ENCODE peak calls at places on chromosomes 2 and 18, in six cellular contexts. D, Z, O, C, N and T are unnamed samples.

GRCh38 chr2:74526649-74527230 is 709 bp upstream of the DQX1 start:
- DNase-seq in D (no peak), Z (no peak), O (no peak), C (no peak), N (no peak), T (no peak)

GRCh38 chr2:191691016-191691725 is 13.2 kb downstream of the NABP1 start:
- DNase-seq in D (peak; percentile 63), Z (no peak), O (peak; percentile 57), C (peak; percentile 60), N (peak; percentile 68), T (no peak)

GRCh38 chr2:101406867-101407266 is 19.6 kb upstream of the CREG2 start:
- DNase-seq in D (no peak), Z (no peak), O (no peak), C (no peak), N (no peak), T (no peak)

GRCh38 chr2:180443896-180444295 is 436.8 kb upstream of the CWC22 start:
- DNase-seq in D (no peak), Z (no peak), O (no peak), C (no peak), N (no peak), T (no peak)

GRCh38 chr2:224995419-224995818 is 46.8 kb downstream of the DOCK10 start:
- DNase-seq in D (no peak), Z (no peak), O (no peak), C (no peak), N (no peak), T (no peak)

GRCh38 chr2:238502956-238503791 is 76.4 kb downstream of the ASB1 start:
- DNase-seq in D (no peak), Z (no peak), O (no peak), C (no peak), N (no peak), T (peak; percentile 66)

GRCh38 chr2:45275235-45275805 is 266.1 kb upstream of the SIX2 start:
- DNase-seq in D (no peak), Z (no peak), O (peak; percentile 26), C (no peak), N (no peak), T (no peak)

GRCh38 chr18:25563346-25563745 is 211.4 kb upstream of the ZNF521 start:
- DNase-seq in D (no peak), Z (no peak), O (no peak), C (no peak), N (no peak), T (no peak)

GRCh38 chr18:42828881-42829280 is 286.6 kb downstream of the RIT2 start:
- DNase-seq in D (no peak), Z (no peak), O (no peak), C (no peak), N (no peak), T (no peak)

GRCh38 chr18:2326999-2327398 is 244.3 kb downstream of the METTL4 start:
- DNase-seq in D (no peak), Z (no peak), O (no peak), C (no peak), N (no peak), T (no peak)

GRCh38 chr2:205776720-205777119 is 94.4 kb downstream of the NRP2 start:
- DNase-seq in D (no peak), Z (no peak), O (no peak), C (no peak), N (no peak), T (no peak)

GRCh38 chr2:149134335-149134923 is 95.9 kb downstream of the LYPD6B start:
- DNase-seq in D (no peak), Z (no peak), O (no peak), C (no peak), N (no peak), T (no peak)

GRCh38 chr18:56200381-56200831 is 438.0 kb downstream of the TXNL1 start:
- DNase-seq in D (no peak), Z (no peak), O (no peak), C (no peak), N (no peak), T (no peak)

GRCh38 chr18:78721986-78722385 is 257.6 kb upstream of the SALL3 start:
- DNase-seq in D (no peak), Z (no peak), O (no peak), C (no peak), N (no peak), T (no peak)

GRCh38 chr18:4510709-4511108 is 55.6 kb upstream of the DLGAP1 start:
- DNase-seq in D (no peak), Z (peak; percentile 71), O (no peak), C (no peak), N (no peak), T (no peak)

DNA sequence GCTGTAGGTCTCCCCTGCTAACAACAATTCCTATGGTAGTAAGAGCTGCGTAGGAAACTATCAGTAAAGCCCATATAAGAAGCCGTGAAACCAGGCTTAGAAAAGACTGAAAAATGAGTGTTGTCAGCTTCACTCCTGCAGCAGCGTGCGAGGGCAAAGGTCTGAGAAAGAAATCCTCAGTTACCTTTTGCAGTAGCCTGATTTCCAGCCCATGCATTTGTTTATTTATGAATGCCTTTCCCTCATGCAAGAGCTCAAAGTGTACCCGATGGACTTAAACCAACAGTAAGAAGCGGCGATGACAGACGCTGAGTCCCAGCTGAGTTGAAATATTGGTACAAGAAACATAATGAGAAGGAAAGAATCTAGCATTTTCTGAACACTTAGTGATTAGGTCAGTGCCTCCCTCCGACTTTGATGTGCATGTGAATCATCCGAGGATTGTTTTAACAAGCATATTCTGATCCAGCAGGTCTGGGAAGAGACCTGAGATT is 15.0 kb upstream of the POLI start:
- DNase-seq in D (no peak), Z (no peak), O (peak; percentile 18), C (no peak), N (no peak), T (no peak)
- H3K4me1 ChIP-seq in D (no peaks in the 10 kb centered on the region), Z (peaks cover 22% of the 10 kb centered on the region), O (peaks cover 20% of the 10 kb centered on the region), C (peaks cover 64% of the 10 kb centered on the region), N (peaks cover 28% of the 10 kb centered on the region), T (peaks cover 48% of the 10 kb centered on the region)

GRCh38 chr2:196160101-196160500 is 11.3 kb downstream of the STK17B start:
- DNase-seq in D (no peak), Z (no peak), O (no peak), C (peak; percentile 24), N (no peak), T (no peak)

GRCh38 chr2:196160966-196161365 is 10.4 kb downstream of the STK17B start:
- DNase-seq in D (no peak), Z (no peak), O (no peak), C (no peak), N (no peak), T (no peak)

GRCh38 chr2:196162586-196163180 is 8.7 kb downstream of the STK17B start:
- DNase-seq in D (no peak), Z (no peak), O (no peak), C (no peak), N (no peak), T (no peak)

GRCh38 chr2:196165016-196165415 is 6.4 kb downstream of the STK17B start:
- DNase-seq in D (no peak), Z (no peak), O (no peak), C (no peak), N (no peak), T (no peak)

GRCh38 chr2:196163285-196163684 is 8.1 kb downstream of the STK17B start:
- DNase-seq in D (no peak), Z (no peak), O (no peak), C (no peak), N (no peak), T (no peak)
- H3K4me1 ChIP-seq in D (no peaks in the 10 kb centered on the region), Z (peaks cover 56% of the 10 kb centered on the region), O (no peaks in the 10 kb centered on the region), C (peaks cover 32% of the 10 kb centered on the region), N (peaks cover 27% of the 10 kb centered on the region), T (peaks cover 6% of the 10 kb centered on the region)

GRCh38 chr2:12169060-12169406 is 422.6 kb downstream of the LPIN1 start:
- DNase-seq in D (no peak), Z (no peak), O (no peak), C (no peak), N (no peak), T (no peak)

GRCh38 chr2:12169721-12170120 is 423.3 kb downstream of the LPIN1 start:
- DNase-seq in D (no peak), Z (no peak), O (no peak), C (peak; percentile 31), N (no peak), T (no peak)

GRCh38 chr2:12167525-12168317 is 421.3 kb downstream of the LPIN1 start:
- DNase-seq in D (no peak), Z (no peak), O (no peak), C (peak; percentile 78), N (no peak), T (no peak)

GRCh38 chr2:12168354-12169059 is 422.1 kb downstream of the LPIN1 start:
- DNase-seq in D (no peak), Z (no peak), O (no peak), C (no peak), N (no peak), T (no peak)

DNA sequence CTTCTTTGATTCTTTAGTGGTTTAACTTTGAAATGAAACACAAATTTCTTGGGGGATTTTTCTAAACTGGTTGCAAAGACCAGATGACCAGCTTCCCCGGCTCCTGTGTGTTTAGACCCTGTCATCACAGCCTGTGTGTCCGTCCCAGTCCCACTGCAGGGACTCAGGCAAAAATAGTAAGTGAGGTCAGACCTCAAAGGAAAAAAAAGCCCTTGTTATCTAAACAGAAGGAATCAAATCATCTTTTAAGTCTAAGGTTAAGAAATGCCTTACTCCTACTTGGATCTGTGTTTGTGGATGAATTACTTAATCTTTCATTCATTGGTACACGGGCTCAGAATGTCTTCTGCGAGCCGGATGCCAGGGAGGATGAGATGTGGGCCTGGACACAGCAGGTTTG is 423.7 kb downstream of the LPIN1 start:
- DNase-seq in D (no peak), Z (no peak), O (no peak), C (no peak), N (no peak), T (no peak)
- H3K4me1 ChIP-seq in D (no peaks in the 10 kb centered on the region), Z (no peaks in the 10 kb centered on the region), O (no peaks in the 10 kb centered on the region), C (peaks cover 21% of the 10 kb centered on the region), N (no peaks in the 10 kb centered on the region), T (peaks cover 34% of the 10 kb centered on the region)

GRCh38 chr2:127642706-127643697 is 3.0 kb upstream of the GPR17 start:
- DNase-seq in D (no peak), Z (no peak), O (no peak), C (no peak), N (no peak), T (no peak)

GRCh38 chr2:127641133-127641532 is 4.8 kb upstream of the GPR17 start:
- DNase-seq in D (no peak), Z (no peak), O (no peak), C (no peak), N (no peak), T (no peak)

GRCh38 chr2:127640082-127641072 is 5.6 kb upstream of the GPR17 start:
- DNase-seq in D (no peak), Z (no peak), O (no peak), C (peak; percentile 56), N (no peak), T (no peak)

GRCh38 chr2:127643698-127644660 is 2.0 kb upstream of the GPR17 start:
- DNase-seq in D (no peak), Z (no peak), O (no peak), C (peak; percentile 38), N (no peak), T (no peak)

DNA sequence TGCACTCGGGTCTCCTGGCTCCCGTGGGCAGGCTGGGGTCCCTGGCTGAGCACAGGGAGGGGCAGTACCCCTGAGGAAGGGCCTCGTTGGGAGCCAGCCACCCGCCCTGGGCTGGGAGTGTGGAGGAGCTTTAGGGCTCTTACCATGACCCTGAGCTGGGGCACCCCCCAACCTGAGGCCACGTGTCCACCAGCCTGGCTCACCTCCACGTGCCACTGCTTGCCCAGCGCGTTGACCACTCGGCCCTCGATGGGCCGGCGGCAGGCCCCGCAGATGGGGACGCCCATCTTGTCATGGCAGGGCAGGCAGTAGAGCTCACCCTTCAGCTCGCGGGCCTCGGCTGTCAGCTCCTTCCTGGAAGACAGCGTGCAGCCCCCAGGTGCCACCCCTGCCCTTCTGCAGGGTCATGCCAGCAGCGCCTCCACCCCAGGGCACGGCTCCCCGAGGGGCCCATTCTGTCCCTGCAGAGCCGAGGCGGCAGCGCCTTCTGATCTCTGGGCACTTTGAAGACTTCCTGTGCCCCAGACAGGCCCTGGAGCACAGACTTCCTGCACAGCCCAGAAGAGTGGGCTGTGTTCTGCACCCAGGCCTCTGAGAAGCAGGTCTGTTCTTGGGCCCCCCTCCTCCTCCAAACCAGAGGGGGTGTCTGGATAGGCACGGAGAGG is 4.0 kb upstream of the GPR17 start:
- DNase-seq in D (no peak), Z (no peak), O (no peak), C (no peak), N (no peak), T (no peak)
- H3K4me1 ChIP-seq in D (peaks cover 14% of the 10 kb centered on the region), Z (peaks cover 17% of the 10 kb centered on the region), O (no peaks in the 10 kb centered on the region), C (peaks cover 13% of the 10 kb centered on the region), N (peaks cover 22% of the 10 kb centered on the region), T (peaks cover 19% of the 10 kb centered on the region)